ENCODE peak calls at places on chromosomes 6 and 20, in eight cellular contexts. One of them, this sample, is unnamed.

GRCh38 chr6:19032486-19033295 is 645.5 kb downstream of the RNF144B start:
- DNase-seq in GM10248: no peak
- DNase-seq in GM13977: no peak
- DNase-seq in K562: no peak
- DNase-seq in right lobe of liver: no peak
- DNase-seq in A549: no peak
- DNase-seq in AG09319: no peak
- DNase-seq in BJ: no peak
- DNase-seq in this sample: no peak

GRCh38 chr6:132252113-132252512 is 149.2 kb downstream of the MOXD1 start:
- DNase-seq in GM10248: no peak
- DNase-seq in GM13977: no peak
- DNase-seq in K562: no peak
- DNase-seq in right lobe of liver: no peak
- DNase-seq in A549: no peak
- DNase-seq in AG09319: no peak
- DNase-seq in BJ: no peak
- DNase-seq in this sample: no peak

GRCh38 chr6:169379495-169380070 is 125.9 kb upstream of the THBS2 start:
- DNase-seq in GM10248: no peak
- DNase-seq in GM13977: no peak
- DNase-seq in K562: no peak
- DNase-seq in right lobe of liver: no peak
- DNase-seq in A549: no peak
- DNase-seq in AG09319: no peak
- DNase-seq in BJ: no peak
- DNase-seq in this sample: no peak

GRCh38 chr6:157258878-157259277 is 64.4 kb downstream of the TMEM242 start:
- DNase-seq in GM10248: no peak
- DNase-seq in GM13977: no peak
- DNase-seq in K562: no peak
- DNase-seq in right lobe of liver: no peak
- DNase-seq in A549: no peak
- DNase-seq in AG09319: no peak
- DNase-seq in BJ: no peak
- DNase-seq in this sample: no peak

GRCh38 chr20:1933465-1933870 is 38.3 kb downstream of the SIRPA start:
- DNase-seq in GM10248: no peak
- DNase-seq in GM13977: no peak
- DNase-seq in K562: no peak
- DNase-seq in right lobe of liver: peak; percentile 51
- DNase-seq in A549: no peak
- DNase-seq in AG09319: no peak
- DNase-seq in BJ: no peak
- DNase-seq in this sample: peak; percentile 33

GRCh38 chr6:137827411-137827940 is 39.6 kb upstream of the TNFAIP3 start:
- DNase-seq in GM10248: no peak
- DNase-seq in GM13977: no peak
- DNase-seq in K562: no peak
- DNase-seq in right lobe of liver: no peak
- DNase-seq in A549: no peak
- DNase-seq in AG09319: no peak
- DNase-seq in BJ: no peak
- DNase-seq in this sample: no peak

GRCh38 chr6:162638931-162639574 is 88.5 kb downstream of the PRKN start:
- DNase-seq in GM10248: no peak
- DNase-seq in GM13977: no peak
- DNase-seq in K562: no peak
- DNase-seq in right lobe of liver: no peak
- DNase-seq in A549: no peak
- DNase-seq in AG09319: no peak
- DNase-seq in BJ: no peak
- DNase-seq in this sample: no peak

GRCh38 chr6:152277826-152278247 is 359.3 kb downstream of the SYNE1 start:
- DNase-seq in GM10248: no peak
- DNase-seq in GM13977: no peak
- DNase-seq in K562: no peak
- DNase-seq in right lobe of liver: peak; percentile 57
- DNase-seq in A549: no peak
- DNase-seq in AG09319: no peak
- DNase-seq in BJ: no peak
- DNase-seq in this sample: no peak

GRCh38 chr20:62239278-62239879 is 1.1 kb downstream of the OSBPL2 start:
- DNase-seq in GM10248: no peak
- DNase-seq in GM13977: no peak
- DNase-seq in K562: no peak
- DNase-seq in right lobe of liver: no peak
- DNase-seq in A549: no peak
- DNase-seq in AG09319: no peak
- DNase-seq in BJ: no peak
- DNase-seq in this sample: no peak

GRCh38 chr6:156807028-156807427 is 29.9 kb downstream of the ARID1B start:
- DNase-seq in GM10248: no peak
- DNase-seq in GM13977: no peak
- DNase-seq in K562: no peak
- DNase-seq in right lobe of liver: no peak
- DNase-seq in A549: no peak
- DNase-seq in AG09319: no peak
- DNase-seq in BJ: no peak
- DNase-seq in this sample: no peak

GRCh38 chr20:54429364-54429763 is 46.0 kb upstream of the DOK5 start:
- DNase-seq in GM10248: no peak
- DNase-seq in GM13977: no peak
- DNase-seq in K562: no peak
- DNase-seq in right lobe of liver: no peak
- DNase-seq in A549: no peak
- DNase-seq in AG09319: no peak
- DNase-seq in BJ: no peak
- DNase-seq in this sample: no peak

GRCh38 chr6:110041149-110041548 is 63.0 kb downstream of the GPR6 start:
- DNase-seq in GM10248: no peak
- DNase-seq in GM13977: no peak
- DNase-seq in K562: no peak
- DNase-seq in right lobe of liver: no peak
- DNase-seq in A549: no peak
- DNase-seq in AG09319: no peak
- DNase-seq in BJ: no peak
- DNase-seq in this sample: no peak

GRCh38 chr20:25341716-25342680 is 48.6 kb downstream of the ABHD12 start:
- DNase-seq in GM10248: no peak
- DNase-seq in GM13977: no peak
- DNase-seq in K562: no peak
- DNase-seq in right lobe of liver: no peak
- DNase-seq in A549: no peak
- DNase-seq in AG09319: no peak
- DNase-seq in BJ: peak; percentile 27
- DNase-seq in this sample: no peak

GRCh38 chr20:36116813-36117441 is 37.6 kb upstream of the EPB41L1 start:
- DNase-seq in GM10248: no peak
- DNase-seq in GM13977: no peak
- DNase-seq in K562: no peak
- DNase-seq in right lobe of liver: no peak
- DNase-seq in A549: no peak
- DNase-seq in AG09319: no peak
- DNase-seq in BJ: peak; percentile 54
- DNase-seq in this sample: peak; percentile 61

GRCh38 chr20:21767739-21768223 is 62.3 kb downstream of the PAX1 start:
- DNase-seq in GM10248: no peak
- DNase-seq in GM13977: no peak
- DNase-seq in K562: peak; percentile 10
- DNase-seq in right lobe of liver: no peak
- DNase-seq in A549: peak; percentile 10
- DNase-seq in AG09319: no peak
- DNase-seq in BJ: no peak
- DNase-seq in this sample: no peak

GRCh38 chr6:18053555-18054445 is 66.4 kb upstream of the KIF13A start:
- DNase-seq in GM10248: no peak
- DNase-seq in GM13977: no peak
- DNase-seq in K562: no peak
- DNase-seq in right lobe of liver: no peak
- DNase-seq in A549: no peak
- DNase-seq in AG09319: no peak
- DNase-seq in BJ: no peak
- DNase-seq in this sample: no peak

DNA sequence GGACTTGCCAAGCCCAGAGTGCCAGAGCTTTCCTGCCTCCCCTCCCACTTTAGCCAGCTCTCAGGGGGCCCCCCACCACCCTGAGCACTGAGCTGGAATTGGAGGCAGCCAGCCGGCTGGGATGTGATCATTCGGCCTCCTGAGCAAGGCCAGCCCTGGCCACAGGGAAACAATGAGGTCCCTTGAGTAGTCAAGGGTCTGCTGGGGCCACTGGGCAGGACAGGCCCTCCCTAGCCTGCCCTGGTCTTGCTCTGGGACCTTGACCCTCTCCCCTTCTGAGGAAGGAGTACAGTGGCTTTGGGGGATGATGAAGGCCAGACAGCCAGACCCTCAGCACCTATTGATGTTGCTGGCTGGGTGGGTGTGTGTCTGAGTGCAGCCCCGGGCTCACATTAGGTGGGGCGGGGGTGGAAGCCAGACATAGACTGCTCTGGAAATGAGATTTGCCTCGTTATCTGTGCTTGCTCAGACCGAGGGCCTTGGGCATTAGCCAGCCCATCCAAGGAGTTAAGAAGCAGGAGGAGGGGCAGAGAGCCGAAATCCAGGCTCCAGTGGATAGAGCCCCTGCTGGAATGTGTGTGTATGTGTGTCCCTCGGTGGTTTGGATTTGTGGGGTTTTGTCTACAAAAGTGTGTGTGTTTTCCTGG is 21.3 kb downstream of the CD40 start:
- DNase-seq in GM10248: no peak
- DNase-seq in GM13977: no peak
- DNase-seq in K562: no peak
- DNase-seq in right lobe of liver: no peak
- DNase-seq in A549: no peak
- DNase-seq in AG09319: no peak
- DNase-seq in BJ: no peak
- DNase-seq in this sample: no peak
- TF ChIP-seq CTCF in GM10248: no peak
- TF ChIP-seq CTCF in GM13977: no peak
- TF ChIP-seq CTCF in K562: no peak
- TF ChIP-seq CTCF in right lobe of liver: no peak
- TF ChIP-seq CTCF in A549: no peak
- TF ChIP-seq CTCF in AG09319: no peak
- TF ChIP-seq CTCF in BJ: no peak
- TF ChIP-seq CTCF in this sample: no peak

GRCh38 chr20:11919571-11919970 is 1.9 kb downstream of the BTBD3 start:
- DNase-seq in GM10248: no peak
- DNase-seq in GM13977: no peak
- DNase-seq in K562: no peak
- DNase-seq in right lobe of liver: no peak
- DNase-seq in A549: no peak
- DNase-seq in AG09319: no peak
- DNase-seq in BJ: no peak
- DNase-seq in this sample: no peak

GRCh38 chr20:11917663-11918062 is at the start of gene BTBD3:
- DNase-seq in GM10248: peak; percentile 34
- DNase-seq in GM13977: peak; percentile 42
- DNase-seq in K562: no peak
- DNase-seq in right lobe of liver: peak; percentile 25
- DNase-seq in A549: no peak
- DNase-seq in AG09319: peak; percentile 15
- DNase-seq in BJ: no peak
- DNase-seq in this sample: no peak

GRCh38 chr20:11920083-11920482 is 2.4 kb downstream of the BTBD3 start:
- DNase-seq in GM10248: no peak
- DNase-seq in GM13977: no peak
- DNase-seq in K562: no peak
- DNase-seq in right lobe of liver: no peak
- DNase-seq in A549: no peak
- DNase-seq in AG09319: no peak
- DNase-seq in BJ: no peak
- DNase-seq in this sample: no peak

GRCh38 chr20:11918280-11918952 is 723 bp downstream of the BTBD3 start:
- DNase-seq in GM10248: no peak
- DNase-seq in GM13977: no peak
- DNase-seq in K562: no peak
- DNase-seq in right lobe of liver: no peak
- DNase-seq in A549: no peak
- DNase-seq in AG09319: no peak
- DNase-seq in BJ: no peak
- DNase-seq in this sample: no peak

DNA sequence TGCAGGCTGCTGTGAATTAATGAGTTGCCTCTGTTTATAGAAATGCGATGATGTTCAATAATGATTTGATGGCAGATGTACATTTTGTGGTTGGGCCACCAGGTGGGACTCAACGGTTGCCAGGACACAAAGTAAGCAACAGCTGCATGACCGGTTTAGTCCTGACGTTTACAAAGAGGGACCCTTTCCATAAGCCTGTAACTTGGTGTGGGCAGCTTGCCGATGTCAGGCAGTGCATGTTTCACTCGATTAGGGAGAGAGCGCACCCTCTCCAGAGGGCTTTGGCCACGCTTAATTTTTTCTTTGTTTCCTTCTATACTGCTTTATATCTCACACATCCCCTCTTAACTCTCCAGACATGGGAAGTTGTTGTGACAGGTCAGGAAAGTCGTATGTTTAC is 1.4 kb downstream of the BTBD3 start:
- DNase-seq in GM10248: no peak
- DNase-seq in GM13977: no peak
- DNase-seq in K562: no peak
- DNase-seq in right lobe of liver: no peak
- DNase-seq in A549: no peak
- DNase-seq in AG09319: no peak
- DNase-seq in BJ: no peak
- DNase-seq in this sample: no peak
- TF ChIP-seq CTCF in GM10248: no peak
- TF ChIP-seq CTCF in GM13977: peak; percentile 12
- TF ChIP-seq CTCF in K562: no peak
- TF ChIP-seq CTCF in right lobe of liver: no peak
- TF ChIP-seq CTCF in A549: no peak
- TF ChIP-seq CTCF in AG09319: no peak
- TF ChIP-seq CTCF in BJ: no peak
- TF ChIP-seq CTCF in this sample: no peak

GRCh38 chr6:136792066-136792944 is at the start of gene MAP3K5:
- DNase-seq in GM10248: peak; percentile 74
- DNase-seq in GM13977: peak; percentile 69
- DNase-seq in K562: peak; percentile 81
- DNase-seq in right lobe of liver: peak; percentile 90
- DNase-seq in A549: peak; percentile 35
- DNase-seq in AG09319: peak; percentile 61
- DNase-seq in BJ: no peak
- DNase-seq in this sample: no peak
- TF ChIP-seq CTCF in GM10248: peak; percentile 86
- TF ChIP-seq CTCF in GM13977: peak; percentile 78
- TF ChIP-seq CTCF in K562: peak; percentile 97
- TF ChIP-seq CTCF in right lobe of liver: peak; percentile 34
- TF ChIP-seq CTCF in A549: peak; percentile 43
- TF ChIP-seq CTCF in AG09319: peak; percentile 42
- TF ChIP-seq CTCF in BJ: peak; percentile 45
- TF ChIP-seq CTCF in this sample: peak; percentile 52

DNA sequence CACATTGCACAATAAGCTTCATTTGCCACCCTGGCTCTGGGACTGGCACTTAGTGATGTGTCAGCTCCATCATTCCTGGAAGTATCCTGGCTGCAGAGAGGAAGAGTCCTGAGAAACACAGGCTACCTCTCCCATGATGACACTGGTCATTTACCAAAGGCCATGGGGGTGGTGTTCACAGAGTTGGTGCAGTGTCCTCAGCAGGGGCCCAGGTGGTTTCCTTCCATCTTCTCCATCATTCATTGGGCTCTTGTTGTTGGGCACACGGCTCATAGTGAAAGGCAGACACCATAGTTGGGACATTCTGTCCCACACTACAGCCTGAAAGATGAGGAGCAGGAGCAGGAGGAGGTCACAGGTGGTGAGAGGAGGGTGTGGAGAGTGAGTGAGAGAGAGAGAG is 15.8 kb upstream of the CST1 start:
- DNase-seq in GM10248: no peak
- DNase-seq in GM13977: no peak
- DNase-seq in K562: no peak
- DNase-seq in right lobe of liver: no peak
- DNase-seq in A549: no peak
- DNase-seq in AG09319: no peak
- DNase-seq in BJ: no peak
- DNase-seq in this sample: no peak
- TF ChIP-seq CTCF in GM10248: no peak
- TF ChIP-seq CTCF in GM13977: no peak
- TF ChIP-seq CTCF in K562: no peak
- TF ChIP-seq CTCF in right lobe of liver: no peak
- TF ChIP-seq CTCF in A549: no peak
- TF ChIP-seq CTCF in AG09319: no peak
- TF ChIP-seq CTCF in BJ: no peak
- TF ChIP-seq CTCF in this sample: no peak

This sample was measured in AG09309.